ENCODE peak calls at places on chromosome 10, in eight cellular contexts. J is EL; P is HEK293T; U is head of caudate nucleus; R is NCI-H1092; Q is activated CD8-positive, alpha-beta memory T cell treated with anti-CD3 and anti-CD28 coated beads, Interleukin-2, amount 50 U/mL, for 48 hours; H is GM10248; E is GM12891. Z is an unnamed sample.

GRCh38 chr10:75400163-75400768 is 1.3 kb downstream of the ZNF503 start:
- DNase-seq in P (no peak), H (peak; percentile 33), E (peak; percentile 31), J (peak; percentile 50), Q (peak; percentile 58), R (peak; percentile 20), U (peak; percentile 45), Z (no peak)

GRCh38 chr10:125641398-125641797 is 41.6 kb downstream of the TEX36 start:
- DNase-seq in J (peak; percentile 25), H (no peak), E (no peak), U (no peak), R (no peak), P (no peak), Q (no peak), Z (no peak)

GRCh38 chr10:125159932-125160855 is at the start of gene CTBP2:
- DNase-seq in P (peak; percentile 72), E (no peak), Q (peak; percentile 49), J (peak; percentile 67), U (peak; percentile 50), R (no peak), H (no peak), Z (no peak)

GRCh38 chr10:63192826-63193225 is 59.7 kb downstream of the NRBF2 start:
- DNase-seq in Q (no peak), R (no peak), U (no peak), H (no peak), J (no peak), P (no peak), E (no peak), Z (no peak)

GRCh38 chr10:841535-841934 is 90.0 kb downstream of the LARP4B start:
- DNase-seq in P (no peak), U (peak; percentile 42), E (no peak), Q (no peak), H (no peak), R (no peak), J (no peak), Z (no peak)

GRCh38 chr10:107576746-107577145 is 412.2 kb upstream of the SORCS1 start:
- DNase-seq in Q (no peak), H (no peak), U (peak; percentile 10), J (peak; percentile 4), R (no peak), P (no peak), E (no peak), Z (peak; percentile 86)

GRCh38 chr10:103276251-103276936 is 544 bp upstream of the INA start:
- DNase-seq in H (no peak), J (no peak), R (no peak), Q (no peak), P (no peak), U (no peak), E (no peak), Z (no peak)

GRCh38 chr10:37488792-37489657 is 363.6 kb downstream of the ANKRD30A start:
- DNase-seq in U (no peak), Q (no peak), H (no peak), J (no peak), P (no peak), E (no peak), R (no peak), Z (peak; percentile 93)

GRCh38 chr10:79031723-79032122 is 37.0 kb upstream of the ZMIZ1 start:
- DNase-seq in J (no peak), Q (no peak), R (no peak), E (no peak), H (no peak), U (no peak), P (no peak), Z (no peak)

GRCh38 chr10:70783056-70783684 is 2.0 kb downstream of the TBATA start:
- DNase-seq in H (no peak), P (no peak), R (no peak), Q (no peak), E (no peak), U (no peak), J (no peak), Z (no peak)

GRCh38 chr10:97034301-97034700 is 151.5 kb downstream of the SLIT1 start:
- DNase-seq in E (no peak), P (no peak), U (no peak), R (no peak), H (no peak), J (no peak), Q (no peak), Z (no peak)

GRCh38 chr10:119316729-119317097 is 109.3 kb downstream of the GRK5 start:
- DNase-seq in J (peak; percentile 93), R (no peak), Q (no peak), H (no peak), E (no peak), P (peak; percentile 36), U (no peak), Z (peak; percentile 95)

GRCh38 chr10:7300327-7300726 is 110.5 kb downstream of the SFMBT2 start:
- DNase-seq in J (no peak), P (no peak), Q (no peak), U (no peak), H (no peak), R (no peak), E (no peak), Z (no peak)

GRCh38 chr10:110364531-110364937 is 59.8 kb upstream of the SMNDC1 start:
- DNase-seq in U (peak; percentile 64), E (no peak), J (no peak), R (no peak), Q (no peak), P (no peak), H (no peak), Z (peak; percentile 44)

GRCh38 chr10:105837951-105838350 is 1196.9 kb downstream of the SORCS3 start:
- DNase-seq in J (peak; percentile 12), H (peak; percentile 17), E (peak; percentile 3), R (no peak), Q (no peak), P (no peak), U (no peak), Z (peak; percentile 49)